ENCODE peak calls at places on chromosomes 5 and 9, in four cellular contexts. U is adrenal gland; T is mammary epithelial cell; R is CD8-positive, alpha-beta T cell. K is an unnamed sample.

GRCh38 chr5:156497816-156498215 is 170.9 kb downstream of the SGCD start:
- DNase-seq in U (no peak), R (no peak), T (no peak), K (no peak)

GRCh38 chr9:76732341-76732958 is 31.8 kb upstream of the PCA3 start:
- DNase-seq in U (no peak), T (no peak), R (no peak), K (no peak)

GRCh38 chr9:124696101-124696500 is 75.0 kb downstream of the NR6A1 start:
- DNase-seq in T (no peak), U (no peak), R (no peak), K (no peak)

GRCh38 chr5:61809651-61810050 is 477.6 kb downstream of the ZSWIM6 start:
- DNase-seq in U (no peak), R (no peak), T (peak), K (no peak)

GRCh38 chr9:1474259-1474658 is 424.1 kb downstream of the DMRT2 start:
- DNase-seq in R (no peak), T (no peak), U (no peak), K (no peak)

GRCh38 chr5:53355930-53356329 is 124.5 kb upstream of the FST start:
- DNase-seq in T (no peak), R (no peak), U (no peak), K (no peak)

GRCh38 chr9:4131946-4132345 is 167.9 kb downstream of the GLIS3 start:
- DNase-seq in T (no peak), R (no peak), U (no peak), K (no peak)

GRCh38 chr9:5556101-5556500 is 45.8 kb downstream of the PDCD1LG2 start:
- DNase-seq in U (no peak), R (no peak), T (no peak), K (no peak)

GRCh38 chr5:84290673-84291072 is 94.0 kb downstream of the EDIL3 start:
- DNase-seq in T (no peak), U (no peak), R (no peak), K (no peak)

GRCh38 chr5:143635146-143635752 is 176.7 kb upstream of the HMHB1 start:
- DNase-seq in T (no peak), U (no peak), R (no peak), K (no peak)

GRCh38 chr5:142806769-142807377 is 36.7 kb downstream of the ARHGAP26 start:
- DNase-seq in T (no peak), R (no peak), U (no peak), K (no peak)

GRCh38 chr5:55540525-55540924 is 5.8 kb upstream of the PLPP1 start:
- DNase-seq in R (no peak), U (no peak), T (no peak), K (no peak)

GRCh38 chr5:157860898-157861894 is 2.3 kb upstream of the CLINT1 start:
- DNase-seq in R (no peak), T (no peak), U (no peak), K (no peak)

GRCh38 chr5:132497488-132497997 is 7.0 kb upstream of the IRF1 start:
- DNase-seq in R (peak), T (peak), U (peak), K (peak)

GRCh38 chr9:89712285-89712684 is 107.5 kb downstream of the GADD45G start:
- DNase-seq in T (no peak), U (no peak), R (no peak), K (no peak)

GRCh38 chr5:91283899-91284298 is 99.2 kb downstream of the ARRDC3 start:
- DNase-seq in U (no peak), T (peak), R (no peak), K (no peak)

GRCh38 chr5:87770016-87770415 is 357.3 kb upstream of the CCNH start:
- DNase-seq in T (no peak), U (no peak), R (no peak), K (no peak)

DNA sequence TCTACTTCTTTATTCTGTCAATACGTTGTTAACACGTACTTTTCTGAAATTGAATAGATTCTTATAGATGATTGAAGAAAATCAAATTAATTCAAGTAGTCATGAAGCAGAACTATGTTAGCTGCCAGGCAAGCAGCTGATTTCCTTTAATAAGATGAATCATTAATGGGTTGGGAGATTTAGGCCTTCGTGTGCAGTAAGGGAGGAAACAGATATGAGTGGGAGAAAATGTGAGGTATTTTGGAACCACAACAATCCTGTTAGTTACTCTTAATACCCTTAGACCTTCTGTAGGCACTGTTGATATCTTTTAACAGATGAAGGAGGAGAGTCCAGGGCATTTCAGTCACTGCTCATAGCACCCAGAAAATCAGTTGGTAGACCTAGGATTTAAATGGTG is 121.0 kb downstream of the AOPEP start:
- DNase-seq in U (no peak), T (peak), R (no peak), K (no peak)
- TF ChIP-seq CTCF in U (no peak), T (no peak), R (no peak), K (no peak)

GRCh38 chr9:122800066-122801060 is at the start of gene OR1K1:
- DNase-seq in R (no peak), T (no peak), U (peak), K (no peak)
- H3K27ac ChIP-seq in R (no peak), T (no peak), U (no peak), K (no peak)

GRCh38 chr5:150119421-150120061 is 33.2 kb upstream of the CSF1R start:
- DNase-seq in R (no peak), U (peak), T (no peak), K (no peak)
- TF ChIP-seq CTCF in R (no peak), U (no peak), T (peak), K (no peak)

DNA sequence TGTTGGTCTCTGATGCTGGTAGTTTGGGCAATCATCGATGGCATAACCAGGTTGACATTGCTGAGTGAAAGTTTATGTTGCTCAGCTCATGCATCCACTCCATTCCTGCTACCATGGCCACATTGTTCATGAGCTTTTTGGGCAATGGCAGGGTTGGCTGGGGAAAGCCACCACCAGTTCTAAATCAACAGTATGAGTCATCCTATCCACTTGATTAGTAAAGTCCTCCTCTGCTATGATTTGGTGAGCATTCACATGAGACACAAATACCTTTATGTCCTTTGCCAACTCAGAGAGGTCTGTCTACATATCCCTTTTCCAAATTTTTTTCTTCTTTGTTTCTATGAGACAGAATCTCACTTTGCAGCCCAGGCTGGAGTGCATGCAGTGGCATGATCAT is 129.7 kb upstream of the FBN2 start:
- DNase-seq in T (no peak), R (no peak), U (no peak), K (no peak)
- H3K27ac ChIP-seq in T (no peak), R (no peak), U (no peak), K (no peak)

DNA sequence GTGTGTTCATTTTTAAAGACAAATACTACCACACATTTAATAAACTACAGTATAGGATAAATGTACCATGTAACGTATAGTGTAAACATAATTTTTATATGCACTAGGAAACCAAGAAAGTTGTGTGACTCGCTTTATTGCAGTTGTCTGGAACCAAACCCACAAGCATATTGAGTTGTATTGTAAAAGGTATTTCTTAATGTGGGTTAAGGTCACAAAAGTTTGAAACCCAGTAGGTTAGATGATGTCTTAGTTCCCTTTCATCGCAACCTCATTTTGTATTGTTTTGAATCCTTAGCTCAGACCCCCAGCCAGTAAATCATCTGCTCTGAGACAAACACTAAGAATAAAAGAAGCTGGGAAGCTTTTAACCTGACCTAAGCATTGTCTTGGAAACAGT is 79.0 kb downstream of the TRIO start:
- DNase-seq in R (no peak), T (no peak), U (no peak), K (no peak)
- TF ChIP-seq CTCF in R (no peak), T (no peak), U (no peak), K (no peak)

DNA sequence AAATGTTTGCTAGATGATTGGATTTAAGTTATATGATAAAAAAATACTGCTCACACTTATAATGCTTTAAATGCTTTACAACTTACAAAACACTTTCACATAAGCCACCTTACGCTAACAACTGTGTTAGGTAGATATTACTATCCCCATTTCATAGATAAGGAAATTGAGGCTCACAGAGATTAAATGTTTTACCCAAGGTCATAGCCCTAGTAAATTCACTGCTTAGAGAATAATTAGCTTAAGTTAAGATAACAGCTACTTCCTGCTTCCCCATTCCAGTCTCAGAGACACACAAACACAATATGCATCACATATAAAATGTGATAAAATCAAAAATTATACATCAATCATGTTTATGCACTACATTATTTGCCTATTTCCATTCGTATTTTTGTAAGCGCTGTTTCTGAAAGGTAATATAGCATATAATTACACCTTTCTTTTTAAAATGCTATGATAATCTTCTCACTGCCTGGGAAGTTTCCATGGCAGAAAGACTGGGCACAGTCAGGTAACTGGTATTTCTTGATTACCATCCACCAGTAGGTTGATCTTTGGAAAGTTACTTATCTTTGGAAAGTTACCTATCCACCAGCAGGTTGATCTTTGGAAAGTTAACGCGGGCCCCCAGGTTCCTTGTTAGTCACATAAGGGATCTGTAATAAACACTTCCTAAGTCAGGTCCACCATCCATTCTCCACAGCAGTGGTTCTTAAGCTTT is 101.1 kb downstream of the NFIB start:
- DNase-seq in T (no peak), R (no peak), U (no peak), K (no peak)
- H3K27ac ChIP-seq in T (peak), R (no peak), U (no peak), K (no peak)

GRCh38 chr9:113906411-113907110 is 30.5 kb downstream of the ZNF618 start:
- DNase-seq in R (no peak), U (peak), T (peak), K (no peak)
- TF ChIP-seq CTCF in R (no peak), U (no peak), T (no peak), K (no peak)

GRCh38 chr5:140344683-140345423 is 1.6 kb downstream of the HBEGF start:
- DNase-seq in U (no peak), T (peak), R (no peak), K (no peak)

GRCh38 chr5:140347382-140347781 is 979 bp upstream of the HBEGF start:
- DNase-seq in U (no peak), R (no peak), T (no peak), K (no peak)

GRCh38 chr5:140348104-140348503 is 1.7 kb upstream of the HBEGF start:
- DNase-seq in U (no peak), T (peak), R (no peak), K (no peak)

GRCh38 chr5:140345919-140346347 is 470 bp downstream of the HBEGF start:
- DNase-seq in T (peak), U (peak), R (peak), K (no peak)

GRCh38 chr5:140346348-140347221 is at the start of gene HBEGF:
- DNase-seq in T (peak), U (peak), R (peak), K (peak)
- H3K27ac ChIP-seq in T (peak), U (peak), R (no peak), K (peak)

GRCh38 chr9:84379740-84380139 is 39.2 kb upstream of the SLC28A3 start:
- DNase-seq in T (no peak), U (no peak), R (no peak), K (no peak)
- TF ChIP-seq CTCF in T (no peak), U (no peak), R (no peak), K (no peak)

DNA sequence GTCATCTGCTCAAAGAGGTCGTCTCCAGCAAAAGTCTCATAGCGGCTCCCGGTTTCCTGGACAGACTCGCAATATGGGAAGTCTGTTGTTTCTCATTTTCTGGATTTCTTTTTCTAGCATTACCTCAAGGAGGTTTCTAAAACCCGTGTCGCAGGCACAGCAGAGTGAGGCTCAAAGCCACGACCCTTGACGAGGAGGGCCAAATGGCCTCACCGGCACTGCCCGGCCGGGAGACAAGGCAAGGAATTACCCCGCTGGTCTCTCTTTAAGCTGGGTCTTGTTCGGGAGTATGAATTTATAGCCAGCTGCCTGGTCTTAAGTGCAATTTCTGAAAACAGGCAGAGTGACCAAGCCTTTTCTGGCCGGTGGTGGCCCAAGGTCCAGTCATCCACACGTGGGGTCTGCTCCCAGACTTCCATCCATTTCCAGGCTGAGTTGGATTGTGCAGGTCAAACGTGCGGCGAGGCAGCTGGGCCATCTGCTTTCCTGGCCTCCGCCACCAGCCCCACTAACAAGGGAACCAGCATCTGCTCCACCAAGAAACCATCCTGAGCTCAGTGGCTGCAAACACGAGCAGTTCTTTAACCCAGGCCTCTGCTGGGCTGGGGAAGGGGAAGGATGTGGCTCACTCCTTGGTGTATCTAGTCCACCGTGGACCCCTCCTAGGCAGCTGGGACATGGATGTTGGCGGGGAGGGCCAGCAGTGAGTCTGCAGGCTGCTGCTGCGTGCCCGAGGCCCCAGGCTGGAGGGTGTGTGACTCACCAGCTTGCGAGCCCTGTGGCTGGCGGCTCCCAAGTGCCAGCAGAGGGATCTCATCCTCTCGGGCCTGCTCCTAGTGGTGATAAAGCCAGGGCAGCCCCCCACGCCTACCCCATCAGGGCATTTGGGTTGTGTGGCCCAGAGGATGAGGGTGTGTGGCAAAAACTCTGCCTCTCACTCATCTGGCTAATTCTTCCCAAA is 55.6 kb upstream of the COL5A1 start:
- DNase-seq in R (no peak), U (peak), T (peak), K (peak)
- H3K27ac ChIP-seq in R (no peak), U (no peak), T (no peak), K (no peak)